ENCODE peak calls at places on chromosomes 12 and 14, in four cellular contexts. X is astrocyte, V is OCI-LY7, E is GM23248. J is an unnamed sample.

GRCh38 chr14:75032939-75033338 is 18.3 kb downstream of the MLH3 start:
- DNase-seq in X (no peak), V (no peak), E (no peak), J (no peak)

GRCh38 chr12:118065380-118065779 is 4.4 kb upstream of the WSB2 start:
- DNase-seq in X (no peak), V (peak), E (no peak), J (no peak)

GRCh38 chr14:88962356-88962755 is 137.9 kb downstream of the TTC8 start:
- DNase-seq in X (no peak), V (no peak), E (peak), J (no peak)

GRCh38 chr12:104823985-104824441 is 134.1 kb downstream of the SLC41A2 start:
- DNase-seq in X (no peak), V (no peak), E (no peak), J (no peak)

GRCh38 chr14:60922050-60922449 is 58.8 kb downstream of the TRMT5 start:
- DNase-seq in X (peak), V (no peak), E (peak), J (no peak)

GRCh38 chr12:132520421-132521199 is 30.7 kb downstream of the FBRSL1 start:
- DNase-seq in X (no peak), V (no peak), E (no peak), J (no peak)

GRCh38 chr12:50132505-50133135 is 20.6 kb downstream of the COX14 start:
- DNase-seq in X (no peak), V (peak), E (peak), J (peak)

GRCh38 chr12:47751561-47751960 is 7.1 kb downstream of the RAPGEF3 start:
- DNase-seq in X (no peak), V (peak), E (no peak), J (no peak)

GRCh38 chr12:6200266-6201198 is at the start of gene CD9:
- DNase-seq in X (no peak), V (no peak), E (peak), J (peak)

GRCh38 chr14:68018598-68018997 is 199.0 kb downstream of the RAD51B start:
- DNase-seq in X (no peak), V (no peak), E (peak), J (no peak)

GRCh38 chr14:94390372-94391086 is 2.1 kb upstream of the SERPINA1 start:
- DNase-seq in X (no peak), V (no peak), E (no peak), J (no peak)

GRCh38 chr12:118164798-118165486 is 29.0 kb downstream of the PEBP1 start:
- DNase-seq in X (no peak), V (peak), E (peak), J (peak)

GRCh38 chr12:93783827-93784226 is 106.7 kb downstream of the CRADD start:
- DNase-seq in X (no peak), V (no peak), E (peak), J (no peak)

GRCh38 chr12:6370994-6371754 is 4.2 kb downstream of the SCNN1A start:
- DNase-seq in X (peak), V (no peak), E (peak), J (no peak)

GRCh38 chr12:11765421-11765816 is 115.9 kb downstream of the ETV6 start:
- DNase-seq in X (peak), V (no peak), E (peak), J (no peak)

GRCh38 chr12:23756416-23756815 is 193.1 kb downstream of the SOX5 start:
- DNase-seq in X (no peak), V (no peak), E (no peak), J (no peak)

GRCh38 chr12:53179694-53180269 is 740 bp upstream of the ZNF740 start:
- DNase-seq in X (no peak), V (no peak), E (no peak), J (peak)

GRCh38 chr12:27334721-27335082 is 2.1 kb downstream of the BMAL2 start:
- DNase-seq in X (no peak), V (no peak), E (no peak), J (no peak)

DNA sequence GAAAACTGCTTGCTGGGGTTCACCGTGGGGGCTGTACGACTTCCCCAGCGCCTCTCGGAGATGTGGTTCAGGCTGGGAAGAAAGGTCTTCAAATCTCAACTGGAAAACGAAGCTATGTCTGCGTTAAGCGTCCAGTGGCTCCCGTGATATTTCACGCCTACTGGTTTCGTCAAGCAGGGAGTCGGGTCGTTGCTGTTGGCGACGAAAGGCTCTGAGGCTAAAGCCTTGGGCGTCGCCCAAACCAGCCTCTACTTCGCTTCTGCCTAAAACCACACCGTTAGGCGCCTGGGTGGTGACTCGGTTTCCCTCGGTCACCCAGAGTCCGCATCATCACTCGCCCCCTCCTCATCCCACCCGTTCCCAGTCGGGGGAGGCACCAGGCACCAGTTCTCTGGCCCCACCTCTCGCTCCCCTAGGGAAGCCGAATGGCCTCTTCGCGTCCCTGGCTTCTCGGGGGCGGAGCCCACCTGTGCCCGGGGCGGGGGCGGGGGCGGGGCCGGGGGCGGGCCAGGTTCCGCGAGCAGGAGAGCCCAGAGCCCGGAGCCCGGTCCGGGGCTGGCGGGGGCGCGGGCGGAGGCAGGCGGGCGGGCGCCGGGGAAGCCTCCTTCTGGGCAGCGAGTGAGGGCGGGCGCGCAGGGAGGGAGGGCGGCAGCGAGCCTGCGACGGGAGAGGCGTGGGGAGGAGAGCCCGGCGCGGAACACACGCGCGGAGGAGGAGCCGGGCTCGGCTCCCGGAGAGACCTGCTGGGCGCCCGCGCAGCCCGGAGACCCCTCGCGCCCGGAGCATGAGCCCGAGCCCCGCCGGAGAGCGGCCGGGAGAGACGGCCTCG is at the start of gene B4GALNT3:
- DNase-seq in X (no peak), V (peak), E (peak), J (peak)
- H3K27ac ChIP-seq in X (no peak), V (no peak), E (no peak), J (no peak)

DNA sequence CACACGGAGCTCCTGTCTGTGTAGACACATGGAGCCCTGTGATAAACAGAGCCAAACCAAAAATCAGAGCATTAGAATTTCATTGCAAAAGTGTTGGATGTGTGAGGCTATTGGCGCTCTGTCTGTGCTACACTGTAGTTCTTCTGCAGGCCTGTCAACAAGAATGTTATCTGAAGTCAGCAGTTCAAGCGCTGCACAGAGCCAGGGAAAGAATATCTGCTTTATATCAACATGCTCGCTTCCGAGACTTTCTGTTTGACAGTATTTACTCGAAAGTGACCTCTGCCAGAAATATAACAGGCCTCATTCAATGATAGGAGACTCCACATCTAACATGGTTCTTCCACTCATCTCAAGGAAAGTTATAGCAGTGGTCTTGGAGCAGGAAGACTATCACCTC is 118.3 kb downstream of the CCER1 start:
- DNase-seq in X (no peak), V (no peak), E (no peak), J (no peak)
- H2AFZ ChIP-seq in X (no peak), V (no peak), E (no peak), J (no peak)

GRCh38 chr12:51898506-51898905 is 8.8 kb upstream of the ACVRL1 start:
- DNase-seq in X (no peak), V (no peak), E (no peak), J (no peak)

GRCh38 chr12:51897181-51897580 is 9.3 kb downstream of the ANKRD33 start:
- DNase-seq in X (peak), V (no peak), E (peak), J (no peak)

GRCh38 chr12:51893786-51894185 is 5.9 kb downstream of the ANKRD33 start:
- DNase-seq in X (no peak), V (no peak), E (no peak), J (no peak)

GRCh38 chr12:51895378-51896135 is 7.7 kb downstream of the ANKRD33 start:
- DNase-seq in X (no peak), V (no peak), E (peak), J (no peak)

DNA sequence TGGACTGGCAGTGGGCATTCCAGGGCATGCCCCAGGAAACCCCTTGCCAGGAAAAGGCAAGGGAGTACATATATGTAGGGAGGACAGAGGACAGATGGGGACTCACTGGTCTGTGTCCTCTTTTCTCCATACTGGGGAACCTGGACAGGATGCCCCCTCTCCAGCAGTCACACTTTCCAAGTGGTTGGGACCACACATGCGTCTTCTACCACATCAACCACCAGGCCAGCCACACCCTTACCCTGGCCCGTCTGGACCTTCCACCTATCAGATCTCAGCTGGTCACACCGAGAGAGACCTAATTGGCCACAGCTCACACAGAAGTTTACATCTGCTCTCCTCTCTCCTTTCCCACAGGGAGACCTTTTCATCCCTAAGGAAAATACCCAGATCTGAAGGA is 8.3 kb downstream of the ANKRD33 start:
- DNase-seq in X (no peak), V (no peak), E (no peak), J (no peak)
- H3K27ac ChIP-seq in X (no peak), V (no peak), E (no peak), J (no peak)

GRCh38 chr12:2283910-2284309 is 231.1 kb downstream of the CACNA1C start:
- DNase-seq in X (peak), V (peak), E (peak), J (no peak)
- H2AFZ ChIP-seq in X (peak), V (peak), E (peak), J (no peak)

DNA sequence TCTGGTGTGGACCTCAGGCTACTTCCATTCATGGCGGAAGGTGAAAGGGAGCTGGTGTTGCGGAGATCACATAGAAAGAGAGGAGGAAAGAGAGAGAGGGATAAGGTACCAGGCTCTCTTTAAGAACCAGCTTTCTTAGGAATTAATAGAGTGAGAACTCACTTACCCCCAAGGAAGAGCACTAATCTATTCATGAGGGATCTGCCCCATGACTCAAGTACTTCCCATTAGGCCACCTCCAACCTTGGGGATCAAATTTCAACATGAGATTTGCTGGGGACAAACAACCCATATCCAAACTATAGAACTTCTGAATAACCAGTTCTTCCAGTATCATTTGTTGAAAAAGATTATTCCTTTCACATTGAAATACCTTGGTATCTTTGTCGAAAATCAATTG is 34.0 kb upstream of the C2CD5 start:
- DNase-seq in X (no peak), V (no peak), E (no peak), J (no peak)
- H3K27ac ChIP-seq in X (no peak), V (no peak), E (no peak), J (no peak)

GRCh38 chr12:30517320-30517719 is 178.3 kb downstream of the IPO8 start:
- DNase-seq in X (no peak), V (no peak), E (no peak), J (no peak)
- H2AFZ ChIP-seq in X (no peak), V (no peak), E (no peak), J (no peak)

GRCh38 chr14:49250517-49250916 is 335.7 kb downstream of the RPS29 start:
- DNase-seq in X (no peak), V (no peak), E (no peak), J (no peak)

GRCh38 chr14:49249022-49249421 is 337.2 kb downstream of the RPS29 start:
- DNase-seq in X (peak), V (no peak), E (peak), J (no peak)

GRCh38 chr14:49250109-49250508 is 336.1 kb downstream of the RPS29 start:
- DNase-seq in X (peak), V (no peak), E (peak), J (no peak)
- H3K27ac ChIP-seq in X (peak), V (no peak), E (no peak), J (no peak)